ENCODE peak calls at places on chromosomes 4 and X, in nine cellular contexts. I is stimulated activated naive CD4-positive, alpha-beta T cell; T is stimulated activated CD4-positive, alpha-beta T cell treated with anti-CD3 and anti-CD28 coated beads, Interleukin-4, amount 100 ng/mL, for 48 hours; C is pancreas; X is hypothalamus; D is amniotic epithelial cell; G is HuH-7.5; Z is nephron progenitor cell; U is stimulated activated CD8-positive, alpha-beta memory T cell treated with anti-CD3 and anti-CD28 coated beads, Interleukin-4, amount 100 ng/mL, for 24 hours. B is an unnamed sample.

GRCh38 chr4:96016615-96017299 is 176.9 kb downstream of the PDHA2 start:
- DNase-seq in X (no peak), T (no peak), Z (no peak), U (no peak), D (peak), G (no peak), C (no peak), I (no peak), B (no peak)

GRCh38 chrX:31374786-31375185 is 302.9 kb upstream of the FTHL17 start:
- DNase-seq in C (no peak), Z (no peak), I (no peak), U (no peak), X (no peak), D (no peak), G (no peak), T (no peak), B (no peak)

GRCh38 chr4:36280555-36280954 is 861 bp upstream of the DTHD1 start:
- DNase-seq in X (no peak), I (no peak), G (no peak), U (no peak), D (peak), T (no peak), Z (no peak), C (no peak), B (peak)

GRCh38 chrX:145524931-145525330 is 277.6 kb downstream of the SPANXN1 start:
- DNase-seq in Z (no peak), C (no peak), I (no peak), X (no peak), U (no peak), G (no peak), T (no peak), D (no peak), B (no peak)

GRCh38 chrX:77174680-77175336 is 272.4 kb upstream of the FGF16 start:
- DNase-seq in C (no peak), I (no peak), G (no peak), X (no peak), T (no peak), Z (no peak), U (no peak), D (no peak), B (no peak)

GRCh38 chrX:47093860-47094259 is 15.6 kb downstream of the RGN start:
- DNase-seq in Z (no peak), D (no peak), T (no peak), G (no peak), I (no peak), U (no peak), X (no peak), C (no peak), B (no peak)

GRCh38 chrX:119249836-119250340 is 13.8 kb downstream of the PGRMC1 start:
- DNase-seq in D (no peak), G (no peak), U (no peak), T (no peak), X (no peak), I (no peak), C (no peak), Z (no peak), B (no peak)

GRCh38 chr4:89572224-89572858 is 264.6 kb downstream of the SNCA start:
- DNase-seq in I (no peak), G (no peak), T (no peak), U (no peak), C (no peak), Z (no peak), D (no peak), X (no peak), B (peak)

GRCh38 chr4:24394041-24394440 is 190.3 kb downstream of the DHX15 start:
- DNase-seq in D (no peak), G (no peak), I (no peak), Z (no peak), U (no peak), T (no peak), X (no peak), C (no peak), B (no peak)

B was measured in cardiac muscle cell.